ENCODE peak calls at places on chromosomes 4 and X, in five cellular contexts. X, D, M, F and C are unnamed samples.

GRCh38 chr4:109111031-109111430 is 191.4 kb downstream of the COL25A1 start:
- DNase-seq in X (no peak), D (no peak), M (no peak), F (no peak), C (no peak)

GRCh38 chr4:76087007-76087769 is 12.7 kb downstream of the ART3 start:
- DNase-seq in X (peak; percentile 85), D (peak; percentile 28), M (no peak), F (peak; percentile 80), C (no peak)

GRCh38 chrX:100980608-100981497 is 11.3 kb downstream of the ARL13A start:
- DNase-seq in X (no peak), D (no peak), M (peak; percentile 44), F (no peak), C (no peak)

GRCh38 chrX:2627272-2627867 is 63.7 kb upstream of the CD99 start:
- DNase-seq in X (peak; percentile 87), D (peak; percentile 71), M (peak; percentile 24), F (peak; percentile 71), C (no peak)

GRCh38 chrX:154800508-154801207 is 4.6 kb downstream of the MPP1 start:
- DNase-seq in X (no peak), D (no peak), M (no peak), F (no peak), C (no peak)

GRCh38 chr4:7739918-7740865 is 199.5 kb downstream of the AFAP1 start:
- DNase-seq in X (no peak), D (no peak), M (no peak), F (no peak), C (no peak)

GRCh38 chr4:57426779-57427395 is 316.7 kb upstream of the IGFBP7 start:
- DNase-seq in X (peak; percentile 92), D (peak; percentile 59), M (peak; percentile 48), F (peak; percentile 89), C (no peak)

GRCh38 chrX:152637649-152638442 is at the start of gene GABRQ:
- DNase-seq in X (peak; percentile 94), D (no peak), M (no peak), F (peak; percentile 93), C (no peak)

GRCh38 chrX:154399527-154400368 is 1.6 kb downstream of the RPL10 start:
- DNase-seq in X (peak; percentile 31), D (no peak), M (no peak), F (no peak), C (no peak)

GRCh38 chr4:4866833-4867744 is 7.6 kb downstream of the MSX1 start:
- DNase-seq in X (peak; percentile 92), D (no peak), M (no peak), F (peak; percentile 84), C (no peak)

GRCh38 chr4:42216569-42216968 is 64.1 kb upstream of the BEND4 start:
- DNase-seq in X (no peak), D (no peak), M (no peak), F (no peak), C (no peak)

GRCh38 chr4:39305902-39306677 is 60.1 kb downstream of the RFC1 start:
- DNase-seq in X (no peak), D (no peak), M (no peak), F (no peak), C (no peak)

GRCh38 chr4:47468686-47469365 is 5.3 kb upstream of the COMMD8 start:
- DNase-seq in X (no peak), D (no peak), M (no peak), F (no peak), C (no peak)

GRCh38 chr4:104446431-104446925 is 48.2 kb downstream of the CXXC4 start:
- DNase-seq in X (no peak), D (no peak), M (no peak), F (no peak), C (no peak)

GRCh38 chr4:1593458-1593857 is 90.7 kb downstream of the FAM53A start:
- DNase-seq in X (no peak), D (no peak), M (no peak), F (no peak), C (no peak)

GRCh38 chr4:130675262-130675661 is 1579.3 kb downstream of the C4orf33 start:
- DNase-seq in X (no peak), D (no peak), M (no peak), F (no peak), C (no peak)

GRCh38 chr4:148445903-148446261 is 3.7 kb upstream of the NR3C2 start:
- DNase-seq in X (peak; percentile 56), D (no peak), M (no peak), F (peak; percentile 64), C (no peak)

GRCh38 chr4:168843635-168844034 is 166.4 kb downstream of the CBR4 start:
- DNase-seq in X (no peak), D (no peak), M (no peak), F (no peak), C (no peak)

GRCh38 chr4:183182873-183183725 is 84.0 kb downstream of the WWC2 start:
- DNase-seq in X (peak; percentile 96), D (no peak), M (peak; percentile 45), F (peak; percentile 84), C (no peak)

GRCh38 chr4:101973331-101973730 is 182.8 kb downstream of the BANK1 start:
- DNase-seq in X (no peak), D (no peak), M (no peak), F (no peak), C (no peak)

GRCh38 chr4:190020790-190021717 is 6.0 kb downstream of the FRG2 start:
- DNase-seq in X (peak; percentile 88), D (no peak), M (no peak), F (peak; percentile 83), C (no peak)

GRCh38 chr4:141027421-141027820 is 105.8 kb downstream of the RNF150 start:
- DNase-seq in X (no peak), D (no peak), M (no peak), F (no peak), C (no peak)

GRCh38 chr4:166091914-166092510 is 219.0 kb downstream of the TLL1 start:
- DNase-seq in X (no peak), D (no peak), M (no peak), F (peak; percentile 65), C (no peak)

DNA sequence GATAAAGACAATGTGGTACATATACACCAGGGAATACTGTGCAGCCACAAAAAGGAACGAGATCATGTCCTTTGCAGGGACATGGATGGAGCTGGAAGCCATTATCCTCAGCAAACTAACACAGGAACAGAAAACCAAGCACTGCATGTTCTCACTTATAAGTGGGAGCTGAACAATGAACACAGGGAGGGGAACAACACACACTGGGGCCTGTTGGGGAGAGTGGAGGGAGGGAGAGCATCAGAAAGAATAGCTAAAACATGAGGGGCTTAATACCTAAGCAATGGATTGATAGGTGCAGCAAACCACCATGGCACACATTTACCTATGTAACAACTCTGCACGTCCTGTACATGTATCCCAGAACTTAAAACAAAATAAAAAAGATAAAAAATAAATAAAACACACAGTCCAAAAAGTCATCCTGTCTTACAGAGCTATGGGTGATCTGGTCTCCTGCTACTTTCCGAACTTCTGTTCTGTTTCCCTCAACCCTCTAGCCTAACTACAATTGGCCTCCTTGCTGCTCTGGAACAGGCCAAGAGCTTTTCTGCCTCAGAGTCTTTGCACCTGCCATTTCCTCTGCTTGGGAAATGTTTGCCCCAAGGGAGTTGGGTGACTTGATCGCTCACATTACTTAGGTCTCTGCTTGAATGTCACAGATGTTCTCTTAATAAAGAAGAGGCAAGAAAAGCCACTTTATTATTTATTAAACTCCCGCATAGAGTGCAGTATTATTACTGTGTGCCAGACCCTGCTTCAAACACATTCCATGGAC is 1.1 kb upstream of the CD38 start:
- DNase-seq in X (no peak), D (peak; percentile 87), M (no peak), F (no peak), C (no peak)
- H3K4me3 ChIP-seq in X (no peak overlapping the region), D (peak overlapping the region; percentile 77), M (no peak overlapping the region), F (no peak overlapping the region), C (no peak overlapping the region)

GRCh38 chr4:82892467-82892802 is 1.5 kb upstream of the SEC31A start:
- DNase-seq in X (no peak), D (no peak), M (no peak), F (no peak), C (no peak)
- H3K27ac ChIP-seq in X (no peak overlapping the region), D (no peak overlapping the region), M (no peak overlapping the region), F (peak overlapping the region; percentile 92), C (no peak overlapping the region)

GRCh38 chrX:65667157-65667502 is 324 bp upstream of the MSN start:
- DNase-seq in X (no peak), D (no peak), M (no peak), F (no peak), C (no peak)

GRCh38 chrX:65668362-65669310 is 1.2 kb downstream of the MSN start:
- DNase-seq in X (peak; percentile 75), D (peak; percentile 87), M (peak; percentile 75), F (peak; percentile 57), C (peak; percentile 89)

GRCh38 chrX:65671966-65672365 is 4.5 kb downstream of the MSN start:
- DNase-seq in X (no peak), D (no peak), M (no peak), F (no peak), C (no peak)

GRCh38 chrX:65671286-65671685 is 3.8 kb downstream of the MSN start:
- DNase-seq in X (no peak), D (no peak), M (no peak), F (no peak), C (no peak)

DNA sequence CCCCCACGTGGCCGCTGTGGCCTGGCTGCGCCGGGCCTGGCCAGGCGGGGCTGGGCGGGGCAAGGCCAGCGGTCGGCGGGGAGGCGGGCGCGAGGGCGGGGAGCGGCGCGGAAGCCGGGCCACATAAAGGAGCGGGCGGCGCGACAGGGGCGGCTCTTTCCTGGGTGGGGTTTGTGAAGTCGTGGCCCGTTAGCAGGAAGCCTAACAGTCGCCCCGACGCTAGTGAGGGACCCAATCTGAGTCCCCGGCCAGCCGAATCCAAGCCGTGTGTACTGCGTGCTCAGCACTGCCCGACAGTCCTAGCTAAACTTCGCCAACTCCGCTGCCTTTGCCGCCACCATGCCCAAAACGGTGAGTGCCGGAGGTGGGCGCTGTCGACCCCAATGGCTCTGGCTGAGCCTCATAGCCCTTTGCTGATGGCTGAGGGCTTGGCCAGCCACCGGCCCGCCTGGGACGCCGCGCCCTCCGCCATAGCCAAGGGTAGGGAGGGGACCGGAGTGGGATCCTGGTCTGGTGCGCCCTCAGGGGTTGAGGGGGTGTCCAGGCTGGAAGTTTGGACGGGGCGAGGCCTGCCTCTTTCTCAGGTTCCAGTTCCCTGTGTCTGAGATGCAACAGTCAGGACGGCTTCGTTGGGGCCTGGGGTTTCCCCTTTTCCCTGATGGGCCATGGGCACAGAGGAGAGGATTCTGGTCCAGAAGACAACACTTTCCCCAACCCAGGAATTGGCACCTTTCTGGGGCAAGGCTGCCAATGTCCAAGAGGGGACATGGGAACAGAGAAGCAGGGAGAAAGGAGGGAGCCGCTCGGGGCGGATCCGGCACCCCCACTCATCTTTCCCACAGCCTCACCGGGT is at the start of gene MSN:
- DNase-seq in X (peak; percentile 85), D (peak; percentile 82), M (peak; percentile 74), F (peak; percentile 68), C (peak; percentile 82)
- TF ChIP-seq CTCF in X (peak; percentile 53), D (peak; percentile 56), M (no peak), F (peak; percentile 43), C (no peak)

DNA sequence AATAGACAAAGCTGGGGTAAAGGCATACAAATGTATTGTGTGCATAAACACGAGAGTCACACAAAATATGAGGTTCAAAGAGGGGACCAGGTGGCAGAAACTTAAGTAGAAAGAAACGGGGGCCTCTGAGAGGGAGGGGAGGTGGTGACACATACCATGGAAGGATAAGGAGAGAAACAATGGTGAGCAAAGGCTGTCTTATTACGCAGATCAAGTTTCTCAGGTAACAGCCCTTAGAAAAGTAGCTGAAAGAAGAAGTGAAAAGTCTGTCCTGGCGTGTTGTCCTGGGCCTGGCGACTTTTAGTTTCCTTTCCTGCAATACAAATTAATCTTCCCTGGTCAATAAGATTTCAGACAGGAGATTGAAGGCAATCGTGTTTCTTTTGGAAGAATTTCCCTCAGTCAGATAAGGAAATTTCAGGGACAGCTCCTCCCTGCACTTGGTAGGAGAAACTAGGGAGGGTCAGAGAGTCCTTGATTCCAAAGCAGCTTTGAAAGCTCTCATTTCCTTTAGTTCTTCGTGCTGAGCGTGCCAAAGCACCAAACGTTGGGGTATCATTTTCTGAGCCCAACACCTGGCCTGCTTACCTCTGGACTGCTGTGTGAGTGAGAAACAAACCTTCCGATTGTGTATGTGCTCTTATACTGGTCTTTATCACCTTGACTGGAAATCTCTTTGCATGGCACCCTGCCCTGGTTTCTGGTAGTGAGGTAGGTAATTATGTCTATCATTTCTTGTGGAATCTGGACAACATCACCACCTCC is 676.7 kb upstream of the LCORL start:
- DNase-seq in X (no peak), D (no peak), M (no peak), F (no peak), C (no peak)
- H3K4me3 ChIP-seq in X (no peak overlapping the region), D (no peak overlapping the region), M (no peak overlapping the region), F (no peak overlapping the region), C (no peak overlapping the region)